ENCODE peak calls at places on chromosomes 6 and 20, in six cellular contexts. One of them, this sample, is unnamed.

GRCh38 chr6:93419304-93420162 is at the start of gene EPHA7:
- DNase-seq in GM12878: no peak
- DNase-seq in SK-N-SH: peak
- DNase-seq in K562: peak
- DNase-seq in IMR-90: peak
- DNase-seq in A549: peak
- DNase-seq in this sample: no peak

GRCh38 chr6:56772737-56773184 is 130.1 kb upstream of the DST start:
- DNase-seq in K562: no peak
- DNase-seq in SK-N-SH: no peak
- DNase-seq in A549: peak
- DNase-seq in GM12878: no peak
- DNase-seq in IMR-90: peak
- DNase-seq in this sample: no peak

GRCh38 chr6:87282743-87283142 is 39.6 kb upstream of the SMIM8 start:
- DNase-seq in A549: no peak
- DNase-seq in SK-N-SH: no peak
- DNase-seq in IMR-90: no peak
- DNase-seq in GM12878: no peak
- DNase-seq in K562: no peak
- DNase-seq in this sample: no peak

GRCh38 chr6:40852667-40853383 is 186.2 kb downstream of the UNC5CL start:
- DNase-seq in K562: peak
- DNase-seq in A549: no peak
- DNase-seq in IMR-90: no peak
- DNase-seq in SK-N-SH: no peak
- DNase-seq in GM12878: no peak
- DNase-seq in this sample: peak

GRCh38 chr20:44771172-44771535 is 25.5 kb downstream of the KCNK15 start:
- DNase-seq in GM12878: no peak
- DNase-seq in IMR-90: no peak
- DNase-seq in A549: no peak
- DNase-seq in K562: no peak
- DNase-seq in SK-N-SH: no peak
- DNase-seq in this sample: no peak

GRCh38 chr6:55819811-55820210 is 55.6 kb downstream of the BMP5 start:
- DNase-seq in GM12878: no peak
- DNase-seq in IMR-90: no peak
- DNase-seq in K562: no peak
- DNase-seq in A549: no peak
- DNase-seq in SK-N-SH: no peak
- DNase-seq in this sample: no peak

GRCh38 chr6:139468178-139468577 is 93.7 kb upstream of the CITED2 start:
- DNase-seq in K562: no peak
- DNase-seq in IMR-90: no peak
- DNase-seq in SK-N-SH: no peak
- DNase-seq in GM12878: no peak
- DNase-seq in A549: no peak
- DNase-seq in this sample: no peak

GRCh38 chr6:84728602-84729001 is 35.8 kb downstream of the TBX18 start:
- DNase-seq in GM12878: no peak
- DNase-seq in A549: peak
- DNase-seq in SK-N-SH: peak
- DNase-seq in IMR-90: peak
- DNase-seq in K562: peak
- DNase-seq in this sample: peak

GRCh38 chr6:146990821-146991798 is 213.1 kb upstream of the STXBP5 start:
- DNase-seq in IMR-90: peak
- DNase-seq in K562: peak
- DNase-seq in A549: peak
- DNase-seq in SK-N-SH: no peak
- DNase-seq in GM12878: no peak
- DNase-seq in this sample: peak

GRCh38 chr6:106098383-106099234 is 12.5 kb downstream of the PRDM1 start:
- DNase-seq in A549: peak
- DNase-seq in GM12878: peak
- DNase-seq in IMR-90: peak
- DNase-seq in K562: peak
- DNase-seq in SK-N-SH: no peak
- DNase-seq in this sample: no peak

GRCh38 chr6:136566851-136567250 is 16.6 kb upstream of the MAP7 start:
- DNase-seq in GM12878: no peak
- DNase-seq in K562: no peak
- DNase-seq in SK-N-SH: no peak
- DNase-seq in IMR-90: no peak
- DNase-seq in A549: no peak
- DNase-seq in this sample: no peak

GRCh38 chr20:63087872-63088680 is 81.3 kb upstream of the BHLHE23 start:
- DNase-seq in SK-N-SH: no peak
- DNase-seq in A549: no peak
- DNase-seq in GM12878: no peak
- DNase-seq in IMR-90: no peak
- DNase-seq in K562: no peak
- DNase-seq in this sample: no peak

GRCh38 chr6:84652356-84653026 is 111.9 kb downstream of the TBX18 start:
- DNase-seq in K562: no peak
- DNase-seq in A549: peak
- DNase-seq in IMR-90: peak
- DNase-seq in SK-N-SH: no peak
- DNase-seq in GM12878: no peak
- DNase-seq in this sample: no peak

GRCh38 chr6:15400572-15401004 is 154.7 kb downstream of the JARID2 start:
- DNase-seq in A549: peak
- DNase-seq in IMR-90: peak
- DNase-seq in SK-N-SH: peak
- DNase-seq in K562: peak
- DNase-seq in GM12878: no peak
- DNase-seq in this sample: no peak

GRCh38 chr6:43743682-43744381 is 26.2 kb upstream of the VEGFA start:
- DNase-seq in K562: no peak
- DNase-seq in A549: no peak
- DNase-seq in SK-N-SH: no peak
- DNase-seq in GM12878: no peak
- DNase-seq in IMR-90: no peak
- DNase-seq in this sample: peak

GRCh38 chr6:168387426-168387825 is 53.6 kb upstream of the SMOC2 start:
- DNase-seq in A549: no peak
- DNase-seq in IMR-90: no peak
- DNase-seq in K562: no peak
- DNase-seq in SK-N-SH: no peak
- DNase-seq in GM12878: no peak
- DNase-seq in this sample: no peak

GRCh38 chr6:135796884-135797283 is 54.6 kb upstream of the PDE7B start:
- DNase-seq in SK-N-SH: peak
- DNase-seq in GM12878: no peak
- DNase-seq in A549: no peak
- DNase-seq in IMR-90: peak
- DNase-seq in K562: no peak
- DNase-seq in this sample: no peak

GRCh38 chr6:45253457-45253856 is 74.7 kb upstream of the RUNX2 start:
- DNase-seq in SK-N-SH: no peak
- DNase-seq in A549: no peak
- DNase-seq in K562: no peak
- DNase-seq in IMR-90: no peak
- DNase-seq in GM12878: no peak
- DNase-seq in this sample: no peak

GRCh38 chr6:142735182-142735581 is 209.8 kb downstream of the HIVEP2 start:
- DNase-seq in K562: no peak
- DNase-seq in IMR-90: peak
- DNase-seq in GM12878: no peak
- DNase-seq in A549: no peak
- DNase-seq in SK-N-SH: no peak
- DNase-seq in this sample: no peak

GRCh38 chr6:108944707-108945685 is 96.8 kb downstream of the ARMC2 start:
- DNase-seq in SK-N-SH: no peak
- DNase-seq in IMR-90: peak
- DNase-seq in A549: no peak
- DNase-seq in K562: no peak
- DNase-seq in GM12878: no peak
- DNase-seq in this sample: no peak

GRCh38 chr6:145483191-145483996 is 251.9 kb downstream of the EPM2A start:
- DNase-seq in GM12878: no peak
- DNase-seq in A549: peak
- DNase-seq in SK-N-SH: no peak
- DNase-seq in K562: no peak
- DNase-seq in IMR-90: peak
- DNase-seq in this sample: peak

GRCh38 chr20:47355489-47356219 is 845 bp downstream of the ZMYND8 start:
- DNase-seq in SK-N-SH: no peak
- DNase-seq in GM12878: no peak
- DNase-seq in A549: no peak
- DNase-seq in K562: no peak
- DNase-seq in IMR-90: no peak
- DNase-seq in this sample: no peak

GRCh38 chr6:73774311-73774766 is 78.3 kb downstream of the CD109 start:
- DNase-seq in GM12878: peak
- DNase-seq in IMR-90: peak
- DNase-seq in K562: no peak
- DNase-seq in A549: peak
- DNase-seq in SK-N-SH: no peak
- DNase-seq in this sample: no peak

GRCh38 chr6:68635706-68636513 is 828 bp downstream of the ADGRB3 start:
- DNase-seq in IMR-90: no peak
- DNase-seq in A549: no peak
- DNase-seq in K562: no peak
- DNase-seq in GM12878: no peak
- DNase-seq in SK-N-SH: peak
- DNase-seq in this sample: no peak

GRCh38 chr6:26234421-26235239 is 130.4 kb upstream of the BTN3A2 start:
- DNase-seq in GM12878: peak
- DNase-seq in SK-N-SH: peak
- DNase-seq in K562: peak
- DNase-seq in A549: peak
- DNase-seq in IMR-90: peak
- DNase-seq in this sample: no peak

GRCh38 chr6:1724124-1724523 is 114.4 kb downstream of the FOXC1 start:
- DNase-seq in K562: no peak
- DNase-seq in SK-N-SH: no peak
- DNase-seq in GM12878: no peak
- DNase-seq in IMR-90: no peak
- DNase-seq in A549: no peak
- DNase-seq in this sample: no peak

GRCh38 chr6:108948252-108948651 is 100.0 kb downstream of the ARMC2 start:
- DNase-seq in IMR-90: no peak
- DNase-seq in SK-N-SH: peak
- DNase-seq in K562: no peak
- DNase-seq in GM12878: no peak
- DNase-seq in A549: no peak
- DNase-seq in this sample: no peak

GRCh38 chr6:286681-287499 is 5.4 kb upstream of the DUSP22 start:
- DNase-seq in K562: no peak
- DNase-seq in GM12878: no peak
- DNase-seq in IMR-90: no peak
- DNase-seq in A549: no peak
- DNase-seq in SK-N-SH: no peak
- DNase-seq in this sample: no peak

GRCh38 chr20:51653226-51653625 is 110.7 kb upstream of the NFATC2 start:
- DNase-seq in GM12878: no peak
- DNase-seq in IMR-90: no peak
- DNase-seq in SK-N-SH: no peak
- DNase-seq in K562: no peak
- DNase-seq in A549: no peak
- DNase-seq in this sample: peak

GRCh38 chr20:25148181-25148981 is 47.1 kb upstream of the ENTPD6 start:
- DNase-seq in IMR-90: peak
- DNase-seq in SK-N-SH: peak
- DNase-seq in A549: no peak
- DNase-seq in GM12878: no peak
- DNase-seq in K562: no peak
- DNase-seq in this sample: no peak

GRCh38 chr6:147279423-147279822 is 75.2 kb downstream of the STXBP5 start:
- DNase-seq in GM12878: no peak
- DNase-seq in IMR-90: peak
- DNase-seq in A549: no peak
- DNase-seq in SK-N-SH: no peak
- DNase-seq in K562: no peak
- DNase-seq in this sample: no peak

GRCh38 chr6:110419028-110419739 is 3.8 kb upstream of the DDO start:
- DNase-seq in K562: no peak
- DNase-seq in A549: no peak
- DNase-seq in IMR-90: no peak
- DNase-seq in GM12878: no peak
- DNase-seq in SK-N-SH: no peak
- DNase-seq in this sample: peak

GRCh38 chr6:141203902-141204575 is 928.7 kb upstream of the GJE1 start:
- DNase-seq in IMR-90: peak
- DNase-seq in SK-N-SH: no peak
- DNase-seq in GM12878: no peak
- DNase-seq in K562: no peak
- DNase-seq in A549: no peak
- DNase-seq in this sample: no peak

GRCh38 chr20:15603501-15603900 is 969.7 kb downstream of the KIF16B start:
- DNase-seq in GM12878: no peak
- DNase-seq in IMR-90: no peak
- DNase-seq in K562: no peak
- DNase-seq in SK-N-SH: no peak
- DNase-seq in A549: no peak
- DNase-seq in this sample: no peak
- TF ChIP-seq SMC3 in GM12878: no peak
- TF ChIP-seq SMC3 in IMR-90: no peak
- TF ChIP-seq SMC3 in K562: no peak
- TF ChIP-seq SMC3 in SK-N-SH: no peak
- TF ChIP-seq SMC3 in A549: no peak
- TF ChIP-seq SMC3 in this sample: no peak

GRCh38 chr20:49283176-49283702 is 5.4 kb upstream of the ZNFX1 start:
- DNase-seq in K562: no peak
- DNase-seq in SK-N-SH: no peak
- DNase-seq in IMR-90: no peak
- DNase-seq in A549: no peak
- DNase-seq in GM12878: no peak
- DNase-seq in this sample: no peak
- H3K4me3 ChIP-seq in K562: peak
- H3K4me3 ChIP-seq in SK-N-SH: peak
- H3K4me3 ChIP-seq in IMR-90: no peak
- H3K4me3 ChIP-seq in A549: peak
- H3K4me3 ChIP-seq in GM12878: peak
- H3K4me3 ChIP-seq in this sample: peak

DNA sequence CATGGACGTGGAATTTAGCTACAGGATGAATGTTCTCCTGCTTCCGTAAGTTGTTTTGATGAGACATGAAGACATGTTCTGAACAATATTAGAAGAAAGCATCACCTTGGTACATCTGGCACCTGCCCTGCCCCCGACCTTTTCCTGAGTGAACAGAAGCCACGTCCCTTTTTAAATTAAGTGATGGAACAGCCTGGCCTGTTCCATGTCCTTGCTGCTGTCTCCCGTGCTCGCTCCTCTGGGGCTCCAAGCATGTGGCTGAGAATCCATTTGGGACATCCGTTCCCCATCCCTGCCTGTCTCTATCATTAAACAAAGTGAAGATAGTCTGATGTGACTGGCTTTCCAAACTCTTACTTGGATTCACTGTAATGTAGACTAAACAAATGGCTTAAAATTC is 36.4 kb downstream of the ERMARD start:
- DNase-seq in SK-N-SH: no peak
- DNase-seq in IMR-90: no peak
- DNase-seq in GM12878: no peak
- DNase-seq in K562: no peak
- DNase-seq in A549: no peak
- DNase-seq in this sample: no peak
- TF ChIP-seq SMC3 in SK-N-SH: no peak
- TF ChIP-seq SMC3 in IMR-90: no peak
- TF ChIP-seq SMC3 in GM12878: no peak
- TF ChIP-seq SMC3 in K562: no peak
- TF ChIP-seq SMC3 in A549: no peak
- TF ChIP-seq SMC3 in this sample: no peak

GRCh38 chr6:157163434-157164159 is 159.7 kb downstream of the TMEM242 start:
- DNase-seq in IMR-90: no peak
- DNase-seq in GM12878: no peak
- DNase-seq in A549: no peak
- DNase-seq in K562: no peak
- DNase-seq in SK-N-SH: no peak
- DNase-seq in this sample: no peak
- H3K4me3 ChIP-seq in IMR-90: no peak
- H3K4me3 ChIP-seq in GM12878: no peak
- H3K4me3 ChIP-seq in A549: no peak
- H3K4me3 ChIP-seq in K562: no peak
- H3K4me3 ChIP-seq in SK-N-SH: no peak
- H3K4me3 ChIP-seq in this sample: no peak